ENCODE peak calls at places on chromosomes 3 and 15, in five cellular contexts. Z, C, A, O and M are unnamed samples.

GRCh38 chr15:96053039-96054021 is 277.2 kb upstream of the NR2F2 start:
- DNase-seq in Z (peak), C (peak), A (peak), O (peak), M (peak)

GRCh38 chr15:67064607-67065530 is 533 bp upstream of the SMAD3 start:
- DNase-seq in Z (peak), C (peak), A (peak), O (peak), M (no peak)

GRCh38 chr3:73073091-73073707 is 11.7 kb downstream of the EBLN2 start:
- DNase-seq in Z (no peak), C (no peak), A (no peak), O (no peak), M (no peak)

GRCh38 chr3:52292247-52293065 is 4.8 kb downstream of the GLYCTK start:
- DNase-seq in Z (no peak), C (no peak), A (peak), O (peak), M (no peak)

GRCh38 chr15:59284768-59285368 is 78.2 kb downstream of the LDHAL6B start:
- DNase-seq in Z (peak), C (no peak), A (no peak), O (peak), M (no peak)

GRCh38 chr3:173889522-173890055 is 492.0 kb downstream of the NLGN1 start:
- DNase-seq in Z (no peak), C (no peak), A (no peak), O (peak), M (no peak)

GRCh38 chr3:117695321-117695720 is 985.7 kb downstream of the TUSC7 start:
- DNase-seq in Z (no peak), C (no peak), A (no peak), O (no peak), M (no peak)

GRCh38 chr3:181711325-181712135 is at the start of gene SOX2:
- DNase-seq in Z (peak), C (peak), A (peak), O (peak), M (peak)

GRCh38 chr15:69034352-69034751 is 19.9 kb downstream of the NOX5 start:
- DNase-seq in Z (no peak), C (no peak), A (no peak), O (peak), M (no peak)

GRCh38 chr3:169812124-169812843 is 386 bp upstream of the LRRIQ4 start:
- DNase-seq in Z (peak), C (peak), A (peak), O (peak), M (peak)

GRCh38 chr3:77825045-77825827 is 785.3 kb downstream of the ROBO2 start:
- DNase-seq in Z (no peak), C (no peak), A (no peak), O (peak), M (no peak)

GRCh38 chr3:16084887-16085286 is 89.6 kb upstream of the GALNT15 start:
- DNase-seq in Z (no peak), C (no peak), A (no peak), O (peak), M (no peak)

DNA sequence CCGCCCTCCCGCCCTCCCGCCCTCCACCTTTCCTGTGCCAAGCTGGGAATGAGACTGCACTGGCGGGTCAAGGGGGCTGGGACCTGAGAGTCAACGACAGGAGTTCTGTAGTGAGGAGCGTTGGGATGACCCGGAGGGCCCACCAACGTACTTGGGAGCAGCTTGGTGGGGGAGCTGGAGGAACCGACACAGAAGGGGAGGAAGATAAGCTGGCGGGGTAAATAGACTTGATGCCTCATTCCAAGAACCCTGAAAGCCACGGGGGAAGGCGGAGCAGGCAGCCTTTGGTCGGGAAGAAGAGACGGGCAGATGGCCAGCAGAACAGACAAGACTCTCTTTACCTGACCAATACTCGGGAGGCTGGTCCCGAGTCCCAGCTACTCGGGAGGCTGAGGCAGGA is 277 bp downstream of the FMN1 start:
- DNase-seq in Z (no peak), C (no peak), A (no peak), O (no peak), M (no peak)
- H3K4me3 ChIP-seq in Z (peak), C (peak), A (peak), O (no peak), M (peak)

DNA sequence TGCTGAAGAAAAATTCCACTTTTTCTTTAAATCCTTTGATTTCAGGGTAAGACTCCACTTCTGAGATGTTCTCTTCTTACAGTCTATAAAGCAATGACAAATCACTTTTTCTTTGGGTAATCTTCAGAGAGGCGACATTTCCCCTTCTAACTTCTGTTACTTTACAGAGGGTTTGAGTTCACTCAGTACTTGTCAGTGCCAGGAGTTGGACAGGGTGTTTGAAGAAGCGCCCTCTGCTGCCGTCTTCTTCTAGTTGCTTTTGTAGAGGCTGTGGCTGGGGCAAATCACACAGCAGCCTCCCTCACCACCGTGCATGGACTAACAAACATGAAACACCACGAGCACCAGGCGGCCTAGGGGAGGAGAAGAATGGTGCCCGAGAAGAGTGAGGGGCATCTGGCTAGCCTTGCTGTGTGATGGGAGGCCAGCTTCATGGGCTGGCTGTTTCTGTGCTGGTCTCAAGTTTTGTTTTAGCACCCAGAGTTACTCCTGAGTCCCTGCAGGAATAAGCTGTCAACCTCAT is at the start of gene CD80:
- DNase-seq in Z (peak), C (peak), A (peak), O (peak), M (peak)
- H3K4me3 ChIP-seq in Z (no peak), C (no peak), A (no peak), O (no peak), M (no peak)

GRCh38 chr3:48633743-48634142 is 1.5 kb downstream of the SLC26A6 start:
- DNase-seq in Z (no peak), C (no peak), A (no peak), O (no peak), M (no peak)
- H3K4me3 ChIP-seq in Z (no peak), C (no peak), A (no peak), O (peak), M (no peak)

DNA sequence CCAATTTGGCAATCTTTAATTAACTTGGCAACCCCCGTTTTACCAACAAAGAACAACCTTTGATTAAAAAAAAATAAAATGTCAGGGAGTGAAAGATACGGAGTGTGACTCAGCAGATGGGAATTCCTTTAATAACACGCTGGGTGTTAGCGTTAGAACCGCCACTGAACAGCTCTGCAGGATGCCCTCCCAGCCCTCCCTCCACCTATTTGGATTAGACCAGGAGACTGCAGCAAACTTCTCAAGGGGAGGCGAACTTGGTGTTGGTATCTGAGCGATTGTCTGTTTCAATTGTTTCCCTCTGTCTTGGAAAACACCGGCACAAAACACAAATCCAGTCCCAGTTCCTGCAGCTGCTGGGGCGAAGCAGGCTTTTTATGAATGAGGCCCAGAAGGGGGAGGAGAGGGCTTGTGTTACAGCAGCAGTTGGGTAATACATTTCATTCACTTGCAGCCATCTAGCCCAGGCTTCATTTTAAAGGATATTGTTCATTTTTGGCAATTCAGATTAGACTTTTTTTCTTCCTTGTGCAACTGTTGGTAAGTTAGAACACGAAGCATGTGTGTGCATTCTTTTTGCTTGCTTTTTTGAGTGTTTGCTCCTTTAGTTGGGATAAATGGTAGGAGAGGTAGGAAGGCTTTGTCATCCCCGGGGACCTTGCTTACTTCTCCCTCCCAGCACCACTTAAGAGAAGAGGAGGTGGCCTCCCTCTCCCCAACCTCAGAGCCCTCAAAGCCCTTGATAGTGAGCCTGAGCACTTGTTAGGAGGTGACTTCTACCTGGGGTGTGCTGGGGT is 152.3 kb downstream of the IGF1R start:
- DNase-seq in Z (peak), C (no peak), A (no peak), O (peak), M (no peak)
- H3K4me3 ChIP-seq in Z (no peak), C (peak), A (no peak), O (no peak), M (no peak)

DNA sequence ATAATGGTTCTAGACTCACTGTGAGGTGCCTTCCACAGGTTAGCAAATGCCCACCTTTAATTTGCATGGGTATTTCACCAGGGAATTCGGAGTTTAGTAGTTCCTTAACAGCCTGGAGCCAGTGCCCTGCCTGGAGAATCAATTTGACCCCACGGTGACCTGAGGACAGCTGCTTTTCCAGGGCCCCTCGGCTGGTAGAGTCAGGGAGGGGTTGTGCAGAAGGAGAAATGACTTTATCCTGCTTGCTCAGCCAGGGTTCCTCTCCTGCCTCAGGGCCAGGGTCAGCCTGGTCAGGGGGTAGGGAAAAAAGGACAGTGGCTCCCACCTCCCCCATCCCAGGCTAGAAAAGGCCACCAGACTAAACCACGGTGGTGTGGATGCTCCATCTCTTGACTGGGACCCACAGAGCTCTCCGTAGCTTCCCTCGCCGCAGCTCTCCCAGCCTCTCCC is 12.0 kb downstream of the DLL4 start:
- DNase-seq in Z (no peak), C (no peak), A (no peak), O (no peak), M (no peak)
- H3K4me3 ChIP-seq in Z (peak), C (peak), A (peak), O (peak), M (peak)

GRCh38 chr3:188390347-188390718 is 236.4 kb downstream of the LPP start:
- DNase-seq in Z (no peak), C (no peak), A (no peak), O (no peak), M (no peak)
- H3K4me3 ChIP-seq in Z (no peak), C (no peak), A (no peak), O (no peak), M (no peak)

GRCh38 chr15:47504624-47505256 is 212.6 kb upstream of the SEMA6D start:
- DNase-seq in Z (no peak), C (no peak), A (no peak), O (no peak), M (no peak)
- H3K4me3 ChIP-seq in Z (no peak), C (no peak), A (no peak), O (no peak), M (no peak)

DNA sequence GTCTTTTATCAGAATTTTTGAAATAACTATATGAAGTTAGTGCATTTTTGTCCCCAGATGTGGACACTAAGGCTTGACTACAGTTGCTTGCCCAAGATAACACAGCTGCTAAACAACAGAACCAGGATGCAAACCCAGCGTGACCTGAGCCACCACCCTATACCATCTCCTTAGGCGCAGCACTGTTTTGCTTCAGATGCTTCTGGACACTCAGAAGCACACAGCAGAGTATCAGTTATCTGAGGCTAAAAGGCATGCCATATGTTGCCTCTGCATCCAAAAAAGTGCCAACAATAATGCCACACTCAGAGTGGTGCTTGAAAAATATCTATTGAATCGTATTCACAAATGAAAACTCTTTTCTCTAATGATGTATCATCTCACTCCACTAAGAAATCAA is 24.5 kb downstream of the KCNMB2 start:
- DNase-seq in Z (no peak), C (no peak), A (no peak), O (no peak), M (no peak)
- H3K4me3 ChIP-seq in Z (no peak), C (no peak), A (no peak), O (no peak), M (no peak)

GRCh38 chr15:77606142-77607034 is 26.3 kb downstream of the LINGO1 start:
- DNase-seq in Z (peak), C (peak), A (no peak), O (no peak), M (no peak)

GRCh38 chr15:77608774-77609173 is 23.9 kb downstream of the LINGO1 start:
- DNase-seq in Z (no peak), C (no peak), A (no peak), O (no peak), M (no peak)

GRCh38 chr15:77605582-77605981 is 27.1 kb downstream of the LINGO1 start:
- DNase-seq in Z (no peak), C (no peak), A (no peak), O (no peak), M (no peak)

GRCh38 chr15:77607894-77608261 is 24.8 kb downstream of the LINGO1 start:
- DNase-seq in Z (no peak), C (no peak), A (no peak), O (no peak), M (no peak)

DNA sequence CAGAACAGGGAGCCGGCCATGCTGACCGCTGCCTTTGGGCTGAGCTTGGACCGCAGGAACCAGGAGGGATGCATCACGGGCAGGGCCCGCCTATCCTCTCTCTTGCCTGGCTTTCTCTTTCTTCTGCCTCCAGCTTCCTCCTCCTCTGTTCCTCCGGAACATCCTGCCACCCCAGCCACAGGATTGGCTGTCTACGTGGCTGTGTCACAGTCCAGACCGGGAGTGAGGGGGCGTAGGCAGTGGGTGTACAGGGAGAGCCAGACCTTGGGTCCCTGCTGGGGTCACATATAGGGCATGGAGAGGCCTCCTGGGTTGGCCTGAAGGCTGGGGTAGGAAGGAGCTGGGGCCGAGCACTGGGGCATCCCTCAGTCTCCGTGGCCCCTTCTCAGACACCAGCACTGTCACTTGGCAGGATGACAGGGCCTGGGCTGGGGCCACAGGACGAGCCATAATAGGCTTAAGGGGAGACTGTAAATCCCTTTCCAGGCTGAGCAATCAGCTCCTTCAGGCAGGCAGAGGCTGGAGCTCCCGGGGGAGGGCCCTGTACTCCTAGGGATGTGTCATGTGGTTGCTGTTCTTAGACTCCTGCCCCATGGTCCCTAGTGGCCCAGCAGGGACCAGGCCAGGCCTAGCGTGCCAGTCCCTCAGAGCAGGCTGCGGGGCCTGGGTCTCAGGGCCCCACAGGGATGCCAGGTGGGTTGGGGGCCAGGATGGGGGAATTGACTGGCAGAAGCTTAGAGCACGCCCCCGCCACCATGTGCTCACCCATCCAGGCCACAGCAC is 25.4 kb downstream of the LINGO1 start:
- DNase-seq in Z (peak), C (peak), A (no peak), O (no peak), M (no peak)
- H3K4me3 ChIP-seq in Z (no peak), C (no peak), A (no peak), O (no peak), M (no peak)